ENCODE peak calls at places on chromosome 4, in ten cellular contexts. I, G, C, M, P, Q, S, X, L and N are unnamed samples.

GRCh38 chr4:138392751-138393308 is 150.7 kb upstream of the SLC7A11 start:
- DNase-seq in I (no peak), G (no peak), C (no peak), M (no peak), P (no peak), Q (no peak), S (no peak), X (no peak), L (no peak), N (no peak)

GRCh38 chr4:1531683-1532548 is 125.7 kb upstream of the NKX1-1 start:
- DNase-seq in I (no peak), G (no peak), C (no peak), M (no peak), P (no peak), Q (no peak), S (no peak), X (peak; percentile 68), L (no peak), N (no peak)

GRCh38 chr4:161581262-161581661 is 582.5 kb downstream of the FSTL5 start:
- DNase-seq in I (no peak), G (no peak), C (no peak), M (peak; percentile 13), P (no peak), Q (no peak), S (no peak), X (no peak), L (peak; percentile 1), N (no peak)

GRCh38 chr4:159632031-159632430 is 529.2 kb downstream of the RAPGEF2 start:
- DNase-seq in I (no peak), G (no peak), C (no peak), M (no peak), P (no peak), Q (no peak), S (no peak), X (no peak), L (no peak), N (no peak)

GRCh38 chr4:1172971-1173757 is 781 bp upstream of the SPON2 start:
- DNase-seq in I (no peak), G (peak; percentile 78), C (no peak), M (peak; percentile 90), P (peak; percentile 98), Q (peak; percentile 50), S (no peak), X (no peak), L (peak; percentile 66), N (no peak)

GRCh38 chr4:128565565-128566186 is 243.8 kb upstream of the JADE1 start:
- DNase-seq in I (peak; percentile 51), G (no peak), C (peak; percentile 78), M (peak; percentile 55), P (peak; percentile 47), Q (peak; percentile 79), S (no peak), X (no peak), L (peak; percentile 21), N (peak; percentile 54)

GRCh38 chr4:68256284-68256683 is 10.8 kb upstream of the TMPRSS11B start:
- DNase-seq in I (no peak), G (no peak), C (peak; percentile 89), M (no peak), P (peak; percentile 52), Q (no peak), S (no peak), X (no peak), L (no peak), N (no peak)

GRCh38 chr4:151356510-151356909 is 31.1 kb upstream of the SH3D19 start:
- DNase-seq in I (peak; percentile 7), G (peak; percentile 18), C (no peak), M (no peak), P (peak; percentile 40), Q (no peak), S (no peak), X (no peak), L (peak; percentile 72), N (no peak)

GRCh38 chr4:132125131-132125530 is 1024.0 kb upstream of the PCDH10 start:
- DNase-seq in I (no peak), G (peak; percentile 2), C (no peak), M (no peak), P (no peak), Q (no peak), S (no peak), X (no peak), L (no peak), N (peak; percentile 6)

GRCh38 chr4:126271266-126271665 is 956.5 kb downstream of the FAT4 start:
- DNase-seq in I (no peak), G (no peak), C (peak; percentile 4), M (no peak), P (no peak), Q (no peak), S (no peak), X (no peak), L (no peak), N (no peak)

GRCh38 chr4:99504804-99505502 is 5.9 kb upstream of the C4orf17 start:
- DNase-seq in I (no peak), G (no peak), C (no peak), M (no peak), P (no peak), Q (no peak), S (no peak), X (no peak), L (no peak), N (no peak)

GRCh38 chr4:128782875-128783614 is 26.5 kb upstream of the JADE1 start:
- DNase-seq in I (no peak), G (peak; percentile 58), C (no peak), M (no peak), P (no peak), Q (no peak), S (no peak), X (no peak), L (peak; percentile 93), N (no peak)

GRCh38 chr4:132062611-132063239 is 1086.4 kb upstream of the PCDH10 start:
- DNase-seq in I (no peak), G (no peak), C (no peak), M (no peak), P (no peak), Q (no peak), S (no peak), X (peak; percentile 72), L (no peak), N (no peak)

GRCh38 chr4:162977788-162978187 is 188.9 kb downstream of the NAF1 start:
- DNase-seq in I (no peak), G (no peak), C (no peak), M (no peak), P (no peak), Q (no peak), S (no peak), X (no peak), L (no peak), N (no peak)

GRCh38 chr4:77854431-77855111 is 8.1 kb upstream of the MRPL1 start:
- DNase-seq in I (peak; percentile 87), G (no peak), C (no peak), M (no peak), P (no peak), Q (no peak), S (no peak), X (no peak), L (no peak), N (no peak)

GRCh38 chr4:54227261-54228063 is 1.6 kb upstream of the PDGFRA start:
- DNase-seq in I (peak; percentile 67), G (peak; percentile 80), C (peak; percentile 83), M (peak; percentile 86), P (peak; percentile 88), Q (peak; percentile 72), S (no peak), X (peak; percentile 79), L (peak; percentile 81), N (no peak)
- H3K4me1 ChIP-seq in I (peaks cover 39% of the 10 kb centered on the region), G (peaks cover 15% of the 10 kb centered on the region), C (peaks cover 4% of the 10 kb centered on the region), M (peaks cover 9% of the 10 kb centered on the region), P (peaks cover 48% of the 10 kb centered on the region), Q (peaks cover 27% of the 10 kb centered on the region), S (peaks cover 15% of the 10 kb centered on the region), X (peaks cover 18% of the 10 kb centered on the region), L (peaks cover 25% of the 10 kb centered on the region), N (peaks cover 6% of the 10 kb centered on the region)

GRCh38 chr4:15792974-15793373 is 14.8 kb downstream of the CD38 start:
- DNase-seq in I (no peak), G (no peak), C (no peak), M (no peak), P (no peak), Q (no peak), S (no peak), X (no peak), L (no peak), N (no peak)
- H3K36me3 ChIP-seq in I (no peaks in the 10 kb centered on the region), G (no peaks in the 10 kb centered on the region), C (no peaks in the 10 kb centered on the region), M (no peaks in the 10 kb centered on the region), P (no peaks in the 10 kb centered on the region), Q (no peaks in the 10 kb centered on the region), S (no peaks in the 10 kb centered on the region), X (no peaks in the 10 kb centered on the region), L (no peaks in the 10 kb centered on the region), N (no peaks in the 10 kb centered on the region)

DNA sequence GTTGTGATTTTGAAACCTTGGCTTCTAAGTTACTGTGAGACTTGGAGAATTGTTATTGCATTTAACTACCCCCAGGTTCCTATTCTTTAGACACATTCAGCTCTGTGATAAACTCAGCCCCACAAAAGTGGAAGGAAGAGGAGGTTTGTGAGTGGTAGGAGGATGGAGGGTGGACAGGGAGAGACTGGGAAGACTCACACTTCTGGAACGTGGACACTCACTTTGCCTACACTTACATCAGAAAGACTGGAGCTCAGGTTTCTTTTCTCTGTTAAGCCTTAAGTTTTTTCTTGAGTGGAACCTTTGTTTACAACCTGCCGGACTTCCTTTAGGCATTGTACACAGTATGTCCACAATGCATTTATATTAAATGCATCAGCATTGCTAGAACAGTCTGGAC is 99.0 kb downstream of the AREG start:
- DNase-seq in I (no peak), G (peak; percentile 88), C (no peak), M (peak; percentile 87), P (peak; percentile 57), Q (no peak), S (no peak), X (no peak), L (peak; percentile 87), N (no peak)
- H3K9ac ChIP-seq in I (no peak overlapping the region), G (no peak overlapping the region), C (no peak overlapping the region), M (no peak overlapping the region), P (peak overlapping the region; percentile 44), Q (no peak overlapping the region), S (no peak overlapping the region), X (no peak overlapping the region), L (peak overlapping the region; percentile 76), N (no peak overlapping the region)

GRCh38 chr4:42642136-42642797 is 14.6 kb downstream of the ATP8A1 start:
- DNase-seq in I (no peak), G (no peak), C (peak; percentile 47), M (no peak), P (no peak), Q (no peak), S (no peak), X (no peak), L (no peak), N (no peak)

GRCh38 chr4:42638993-42639392 is 17.9 kb downstream of the ATP8A1 start:
- DNase-seq in I (no peak), G (no peak), C (no peak), M (no peak), P (no peak), Q (no peak), S (no peak), X (no peak), L (no peak), N (no peak)

GRCh38 chr4:42641696-42642095 is 15.2 kb downstream of the ATP8A1 start:
- DNase-seq in I (no peak), G (no peak), C (no peak), M (no peak), P (no peak), Q (no peak), S (no peak), X (no peak), L (no peak), N (no peak)

GRCh38 chr4:42641155-42641554 is 15.8 kb downstream of the ATP8A1 start:
- DNase-seq in I (no peak), G (no peak), C (no peak), M (no peak), P (no peak), Q (no peak), S (no peak), X (no peak), L (no peak), N (no peak)

GRCh38 chr4:42640613-42641012 is 16.3 kb downstream of the ATP8A1 start:
- DNase-seq in I (no peak), G (no peak), C (no peak), M (no peak), P (no peak), Q (no peak), S (no peak), X (no peak), L (no peak), N (no peak)
- H3K4me1 ChIP-seq in I (no peaks in the 10 kb centered on the region), G (no peaks in the 10 kb centered on the region), C (peaks cover 4% of the 10 kb centered on the region), M (no peaks in the 10 kb centered on the region), P (no peaks in the 10 kb centered on the region), Q (peaks cover 57% of the 10 kb centered on the region), S (no peaks in the 10 kb centered on the region), X (peaks cover 3% of the 10 kb centered on the region), L (no peaks in the 10 kb centered on the region), N (no peaks in the 10 kb centered on the region)